ENCODE peak calls at places on chromosomes 6 and 20, in eight cellular contexts. One of them, this sample, is unnamed.

GRCh38 chr6:162177733-162178132 is 549.8 kb downstream of the PRKN start:
- DNase-seq in esophagus squamous epithelium: no peak
- DNase-seq in M059J: no peak
- DNase-seq in cardiac fibroblast: no peak
- DNase-seq in fibroblast of mammary gland: peak; percentile 49
- DNase-seq in NCI-H1417: peak; percentile 93
- DNase-seq in NK-92 treated with Interleukin-12 subunit alpha and Interleukin-12 subunit beta, amount 100 ng/mL, for 24 hours: no peak
- DNase-seq in OCI-LY7: no peak
- DNase-seq in this sample: no peak

GRCh38 chr6:34195726-34196115 is 41.0 kb upstream of the HMGA1 start:
- DNase-seq in cardiac fibroblast: no peak
- DNase-seq in NCI-H1417: no peak
- DNase-seq in esophagus squamous epithelium: no peak
- DNase-seq in fibroblast of mammary gland: no peak
- DNase-seq in NK-92 treated with Interleukin-12 subunit alpha and Interleukin-12 subunit beta, amount 100 ng/mL, for 24 hours: no peak
- DNase-seq in OCI-LY7: no peak
- DNase-seq in M059J: no peak
- DNase-seq in this sample: no peak

GRCh38 chr6:110518281-110518623 is 41.8 kb upstream of the SLC22A16 start:
- DNase-seq in M059J: peak; percentile 48
- DNase-seq in esophagus squamous epithelium: no peak
- DNase-seq in fibroblast of mammary gland: peak; percentile 36
- DNase-seq in NCI-H1417: no peak
- DNase-seq in NK-92 treated with Interleukin-12 subunit alpha and Interleukin-12 subunit beta, amount 100 ng/mL, for 24 hours: no peak
- DNase-seq in OCI-LY7: no peak
- DNase-seq in cardiac fibroblast: peak; percentile 49
- DNase-seq in this sample: no peak

GRCh38 chr6:26197736-26198625 is 110.8 kb downstream of the HFE start:
- DNase-seq in fibroblast of mammary gland: peak; percentile 41
- DNase-seq in cardiac fibroblast: peak; percentile 58
- DNase-seq in esophagus squamous epithelium: no peak
- DNase-seq in NK-92 treated with Interleukin-12 subunit alpha and Interleukin-12 subunit beta, amount 100 ng/mL, for 24 hours: peak; percentile 50
- DNase-seq in OCI-LY7: peak; percentile 84
- DNase-seq in M059J: peak; percentile 77
- DNase-seq in NCI-H1417: peak; percentile 82
- DNase-seq in this sample: no peak

GRCh38 chr6:157061770-157062594 is 261.3 kb downstream of the TMEM242 start:
- DNase-seq in cardiac fibroblast: no peak
- DNase-seq in fibroblast of mammary gland: no peak
- DNase-seq in NK-92 treated with Interleukin-12 subunit alpha and Interleukin-12 subunit beta, amount 100 ng/mL, for 24 hours: no peak
- DNase-seq in esophagus squamous epithelium: no peak
- DNase-seq in NCI-H1417: no peak
- DNase-seq in OCI-LY7: no peak
- DNase-seq in M059J: no peak
- DNase-seq in this sample: no peak

GRCh38 chr6:156988276-156989158 is 211.3 kb downstream of the ARID1B start:
- DNase-seq in NCI-H1417: peak; percentile 43
- DNase-seq in fibroblast of mammary gland: peak; percentile 25
- DNase-seq in M059J: peak; percentile 60
- DNase-seq in cardiac fibroblast: peak; percentile 22
- DNase-seq in esophagus squamous epithelium: no peak
- DNase-seq in NK-92 treated with Interleukin-12 subunit alpha and Interleukin-12 subunit beta, amount 100 ng/mL, for 24 hours: no peak
- DNase-seq in OCI-LY7: peak; percentile 94
- DNase-seq in this sample: peak; percentile 55

GRCh38 chr20:38094373-38094775 is 60.8 kb downstream of the RPRD1B start:
- DNase-seq in fibroblast of mammary gland: peak; percentile 90
- DNase-seq in OCI-LY7: peak; percentile 76
- DNase-seq in cardiac fibroblast: peak; percentile 93
- DNase-seq in M059J: peak; percentile 94
- DNase-seq in esophagus squamous epithelium: no peak
- DNase-seq in NCI-H1417: no peak
- DNase-seq in NK-92 treated with Interleukin-12 subunit alpha and Interleukin-12 subunit beta, amount 100 ng/mL, for 24 hours: peak; percentile 29
- DNase-seq in this sample: peak; percentile 58

GRCh38 chr20:17617212-17617867 is 47.5 kb downstream of the DSTN start:
- DNase-seq in cardiac fibroblast: peak; percentile 37
- DNase-seq in OCI-LY7: peak; percentile 48
- DNase-seq in NK-92 treated with Interleukin-12 subunit alpha and Interleukin-12 subunit beta, amount 100 ng/mL, for 24 hours: no peak
- DNase-seq in M059J: peak; percentile 43
- DNase-seq in esophagus squamous epithelium: no peak
- DNase-seq in NCI-H1417: peak; percentile 75
- DNase-seq in fibroblast of mammary gland: peak; percentile 44
- DNase-seq in this sample: no peak

GRCh38 chr6:170149681-170150589 is 140.9 kb downstream of the DLL1 start:
- DNase-seq in esophagus squamous epithelium: no peak
- DNase-seq in OCI-LY7: no peak
- DNase-seq in NCI-H1417: peak; percentile 72
- DNase-seq in cardiac fibroblast: no peak
- DNase-seq in NK-92 treated with Interleukin-12 subunit alpha and Interleukin-12 subunit beta, amount 100 ng/mL, for 24 hours: no peak
- DNase-seq in M059J: no peak
- DNase-seq in fibroblast of mammary gland: no peak
- DNase-seq in this sample: no peak

GRCh38 chr6:125974214-125974866 is 12.0 kb upstream of the TRMT11 start:
- DNase-seq in esophagus squamous epithelium: no peak
- DNase-seq in NK-92 treated with Interleukin-12 subunit alpha and Interleukin-12 subunit beta, amount 100 ng/mL, for 24 hours: no peak
- DNase-seq in NCI-H1417: peak; percentile 67
- DNase-seq in M059J: peak; percentile 69
- DNase-seq in cardiac fibroblast: peak; percentile 83
- DNase-seq in OCI-LY7: peak; percentile 76
- DNase-seq in fibroblast of mammary gland: peak; percentile 74
- DNase-seq in this sample: no peak

GRCh38 chr6:41294463-41294862 is 8.0 kb upstream of the TREM1 start:
- DNase-seq in OCI-LY7: no peak
- DNase-seq in M059J: no peak
- DNase-seq in NCI-H1417: peak; percentile 35
- DNase-seq in esophagus squamous epithelium: no peak
- DNase-seq in fibroblast of mammary gland: no peak
- DNase-seq in NK-92 treated with Interleukin-12 subunit alpha and Interleukin-12 subunit beta, amount 100 ng/mL, for 24 hours: peak; percentile 57
- DNase-seq in cardiac fibroblast: no peak
- DNase-seq in this sample: no peak

This sample was measured in stimulated activated naive B cell treated with anti-CD40 and anti-IgM and Interleukin-4, amounts not matched to agents 10 μg/mL and 1 μg/mL and 100 μg/mL, for 72 hours.